ENCODE peak calls at places on chromosomes 7 and 10, in seven cellular contexts. O is GM10248, E is colonic mucosa, Q is ascending aorta, B is HL-60, R is lower lobe of right lung, M is suprapubic skin. V is an unnamed sample.

GRCh38 chr10:94567714-94568520 is 22.3 kb downstream of the HELLS start:
- DNase-seq in M (no peak), B (no peak), Q (no peak), R (no peak), E (no peak), O (no peak), V (no peak)

GRCh38 chr10:122033224-122033926 is 44.4 kb downstream of the TACC2 start:
- DNase-seq in M (no peak), E (peak), Q (no peak), R (peak), O (no peak), B (no peak), V (no peak)

GRCh38 chr10:1454428-1454827 is 282.9 kb downstream of the ADARB2 start:
- DNase-seq in E (no peak), B (no peak), M (no peak), Q (no peak), O (no peak), R (no peak), V (no peak)

GRCh38 chr7:122528879-122529481 is 169.9 kb downstream of the RNF133 start:
- DNase-seq in R (no peak), E (no peak), B (no peak), O (peak), M (no peak), Q (no peak), V (peak)

GRCh38 chr7:12257582-12257981 is 46.5 kb downstream of the TMEM106B start:
- DNase-seq in E (no peak), O (peak), B (peak), Q (no peak), M (no peak), R (no peak), V (peak)

GRCh38 chr10:13773043-13773442 is 186.3 kb downstream of the PRPF18 start:
- DNase-seq in B (no peak), E (no peak), Q (no peak), O (no peak), R (no peak), M (no peak), V (no peak)

GRCh38 chr7:113015038-113015645 is 71.5 kb downstream of the GPR85 start:
- DNase-seq in R (no peak), Q (no peak), E (no peak), B (no peak), O (no peak), M (no peak), V (no peak)

GRCh38 chr7:40199076-40199802 is 64.4 kb downstream of the SUGCT start:
- DNase-seq in B (no peak), E (no peak), M (no peak), O (no peak), Q (no peak), R (no peak), V (no peak)

GRCh38 chr10:120507651-120508050 is 50.6 kb downstream of the PLPP4 start:
- DNase-seq in R (no peak), E (no peak), O (no peak), M (no peak), Q (no peak), B (no peak), V (no peak)

GRCh38 chr10:63520463-63521388 is 475 bp upstream of the REEP3 start:
- DNase-seq in Q (peak), O (peak), E (peak), R (peak), M (peak), B (peak), V (peak)

GRCh38 chr10:79038841-79039201 is 29.9 kb upstream of the ZMIZ1 start:
- DNase-seq in M (peak), E (no peak), Q (peak), B (no peak), O (no peak), R (peak), V (no peak)

GRCh38 chr10:97888641-97889262 is 39.1 kb downstream of the GOLGA7B start:
- DNase-seq in E (no peak), Q (peak), R (peak), M (no peak), B (no peak), O (no peak), V (no peak)

GRCh38 chr10:81018898-81019890 is 481.5 kb downstream of the SH2D4B start:
- DNase-seq in E (no peak), R (no peak), B (peak), O (peak), Q (no peak), M (no peak), V (peak)

GRCh38 chr10:103080891-103081581 is 112.0 kb downstream of the NT5C2 start:
- DNase-seq in O (no peak), R (no peak), M (no peak), E (no peak), Q (no peak), B (no peak), V (no peak)

GRCh38 chr10:49257159-49257558 is 41.8 kb upstream of the C10orf71 start:
- DNase-seq in E (no peak), M (no peak), R (no peak), O (peak), B (no peak), Q (no peak), V (no peak)

GRCh38 chr7:138892808-138893207 is 88.4 kb downstream of the KIAA1549 start:
- DNase-seq in E (no peak), Q (no peak), O (no peak), R (no peak), B (no peak), M (no peak), V (no peak)

GRCh38 chr10:69963835-69964710 is 88.6 kb upstream of the MACROH2A2 start:
- DNase-seq in E (peak), Q (no peak), O (no peak), R (no peak), B (no peak), M (no peak), V (no peak)

GRCh38 chr10:43307306-43307705 is 40.4 kb upstream of the RASGEF1A start:
- DNase-seq in R (no peak), E (no peak), Q (no peak), B (no peak), O (peak), M (no peak), V (peak)

GRCh38 chr10:84298077-84298476 is 30.3 kb upstream of the CCSER2 start:
- DNase-seq in B (no peak), R (no peak), M (no peak), O (no peak), E (no peak), Q (no peak), V (no peak)

GRCh38 chr10:55631071-55631654 is 729.9 kb downstream of the ZWINT start:
- DNase-seq in O (peak), M (peak), R (peak), E (peak), B (no peak), Q (no peak), V (peak)

GRCh38 chr10:133565441-133566294 is at the start of gene SYCE1:
- DNase-seq in Q (no peak), O (no peak), M (no peak), E (no peak), R (no peak), B (no peak), V (no peak)

GRCh38 chr10:88582806-88583583 is at the start of gene RNLS:
- DNase-seq in M (peak), Q (peak), B (peak), E (peak), O (peak), R (peak), V (peak)

GRCh38 chr10:61951144-61951483 is 49.6 kb downstream of the ARID5B start:
- DNase-seq in Q (no peak), M (no peak), E (no peak), O (no peak), R (no peak), B (no peak), V (no peak)

GRCh38 chr10:86964061-86964846 is 4.0 kb upstream of the ADIRF start:
- DNase-seq in M (peak), E (no peak), R (no peak), Q (peak), O (no peak), B (no peak), V (no peak)

DNA sequence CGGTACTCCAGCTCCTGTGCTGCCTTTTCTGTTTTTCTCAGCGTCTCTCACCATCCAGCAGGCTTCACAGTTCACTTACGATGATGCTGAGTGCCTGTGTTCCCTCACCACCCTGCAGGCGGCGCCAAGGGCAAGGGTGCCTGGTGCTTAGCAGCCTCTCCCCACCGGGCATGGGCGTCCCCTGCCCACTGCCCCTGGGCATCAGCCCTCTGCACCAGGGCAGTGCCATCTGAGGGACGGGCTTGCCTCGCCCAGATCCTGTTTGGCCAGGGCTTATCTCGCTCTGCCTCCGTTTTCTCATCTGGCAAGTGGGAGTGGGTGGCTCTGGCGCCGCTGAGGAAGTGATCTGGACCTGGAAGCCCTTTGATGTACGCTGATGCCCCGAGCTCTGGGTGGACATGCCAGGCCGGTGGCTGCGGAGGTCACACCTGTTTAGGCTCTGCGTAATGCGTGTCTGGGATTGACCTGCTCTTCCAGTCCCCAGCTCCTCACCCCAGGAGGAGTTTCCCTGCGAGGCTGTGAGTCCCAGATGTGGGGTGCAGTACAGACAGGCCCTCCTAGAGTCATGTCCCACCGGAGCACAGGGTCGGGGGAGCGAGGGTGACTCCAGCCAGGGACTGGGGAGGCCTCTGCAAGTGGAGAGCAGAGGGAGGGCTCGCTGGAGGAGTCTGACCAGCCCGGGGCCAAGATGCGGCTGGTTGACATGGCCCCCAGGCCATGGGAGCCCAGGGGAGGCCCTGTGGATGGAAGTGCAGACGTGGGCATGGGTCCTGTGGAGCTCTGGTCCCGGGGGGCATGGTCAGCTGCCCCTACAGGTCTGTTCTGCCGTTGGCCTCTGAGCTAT is 11.8 kb downstream of the TTYH3 start:
- DNase-seq in O (no peak), B (no peak), M (no peak), R (no peak), E (no peak), Q (no peak), V (no peak)
- TF ChIP-seq CTCF in O (no peak), B (peak), M (no peak), R (peak), E (no peak), Q (no peak), V (peak)

GRCh38 chr10:44882146-44882720 is 28.9 kb upstream of the TMEM72 start:
- DNase-seq in E (no peak), R (no peak), O (no peak), M (no peak), B (no peak), Q (peak), V (no peak)

GRCh38 chr10:44881639-44882038 is 29.5 kb upstream of the TMEM72 start:
- DNase-seq in B (no peak), R (no peak), E (no peak), M (no peak), Q (peak), O (no peak), V (no peak)

GRCh38 chr10:44880090-44880715 is 30.9 kb upstream of the TMEM72 start:
- DNase-seq in O (no peak), R (no peak), B (no peak), E (no peak), M (no peak), Q (peak), V (no peak)

GRCh38 chr10:44879531-44879899 is 31.6 kb upstream of the TMEM72 start:
- DNase-seq in O (no peak), E (no peak), R (no peak), M (no peak), B (no peak), Q (no peak), V (no peak)

DNA sequence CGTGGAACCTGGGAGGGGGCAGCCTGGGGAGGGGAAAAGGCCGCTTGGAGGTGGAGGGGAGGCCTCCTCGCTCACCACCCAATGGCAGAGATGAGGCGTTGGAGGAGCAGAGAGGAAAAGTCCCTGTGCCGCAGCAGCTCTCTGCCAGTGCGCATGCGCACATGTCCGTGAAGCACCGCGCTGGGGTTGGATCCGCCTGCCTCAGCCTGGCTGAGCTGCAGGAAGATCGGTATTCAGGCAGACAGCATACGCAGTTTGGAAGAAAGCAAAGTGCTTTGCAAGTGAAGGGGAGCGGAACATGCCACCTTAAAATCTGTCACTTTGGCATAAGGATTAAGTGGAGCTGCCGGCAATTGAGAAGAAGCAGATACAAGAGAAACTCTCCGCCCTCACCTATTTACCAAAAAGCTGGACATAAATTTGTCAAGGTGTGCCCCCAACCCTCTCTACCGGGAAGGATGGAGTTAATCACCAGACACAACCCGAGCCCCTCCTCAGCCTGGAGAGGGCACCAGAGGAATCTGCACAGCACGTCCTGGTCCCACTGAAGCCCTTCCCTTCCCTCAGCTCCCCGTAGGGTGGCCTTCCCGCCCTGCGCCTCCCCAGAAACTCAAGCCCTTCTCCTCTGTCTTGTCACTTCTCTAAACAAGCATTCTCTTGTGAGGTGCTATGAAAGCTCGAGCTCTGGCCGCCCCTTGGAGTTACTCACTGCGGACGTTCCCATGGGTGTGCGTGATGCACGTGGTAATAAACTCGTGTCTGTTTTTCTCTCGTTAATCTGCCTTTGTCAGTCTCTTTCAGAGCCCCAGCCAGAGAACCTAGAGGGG is 32.2 kb upstream of the TMEM72 start:
- DNase-seq in R (peak), O (peak), B (peak), M (peak), E (peak), Q (peak), V (peak)
- TF ChIP-seq CTCF in R (no peak), O (peak), B (no peak), M (no peak), E (no peak), Q (no peak), V (no peak)

GRCh38 chr7:99461221-99461620 is 4.7 kb downstream of the ATP5MF start:
- DNase-seq in Q (no peak), R (no peak), E (no peak), B (no peak), M (no peak), O (no peak), V (no peak)
- TF ChIP-seq CTCF in Q (no peak), R (no peak), E (no peak), B (no peak), M (no peak), O (no peak), V (no peak)

GRCh38 chr7:101217388-101218235 is at the start of the genes PLOD3 and ZNHIT1:
- DNase-seq in Q (peak), R (peak), M (peak), B (peak), O (peak), E (peak), V (peak)
- TF ChIP-seq CTCF in Q (no peak), R (no peak), M (no peak), B (no peak), O (peak), E (no peak), V (no peak)

GRCh38 chr7:158829342-158830210 is at the start of gene ESYT2:
- DNase-seq in O (peak), R (peak), M (peak), Q (peak), B (peak), E (peak), V (peak)
- TF ChIP-seq CTCF in O (peak), R (no peak), M (no peak), Q (peak), B (no peak), E (no peak), V (peak)

DNA sequence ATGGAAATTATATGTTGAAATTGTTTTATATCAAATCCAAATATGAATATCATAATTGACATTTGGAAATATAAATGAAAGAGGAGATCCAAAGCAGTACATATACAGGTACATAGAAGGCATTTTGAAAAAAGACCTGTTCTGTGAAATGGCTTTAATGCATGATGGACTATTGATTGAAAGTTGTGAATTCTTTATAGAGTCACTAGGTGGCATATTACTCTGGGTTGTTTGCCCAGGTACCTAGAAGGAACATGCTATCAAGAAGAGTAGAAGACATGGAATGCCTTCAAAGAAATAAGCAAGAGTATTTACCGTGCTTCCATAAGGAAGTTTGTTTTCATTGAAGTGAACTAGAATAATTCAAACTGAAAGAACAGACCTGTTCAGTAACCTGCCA is 160.0 kb upstream of the ANK3 start:
- DNase-seq in M (no peak), R (no peak), O (no peak), B (no peak), E (no peak), Q (no peak), V (no peak)
- TF ChIP-seq CTCF in M (no peak), R (peak), O (no peak), B (no peak), E (no peak), Q (no peak), V (peak)

GRCh38 chr10:9311702-9312499 is 1257.4 kb downstream of the GATA3 start:
- DNase-seq in E (no peak), M (no peak), R (no peak), B (no peak), Q (no peak), O (no peak), V (no peak)
- TF ChIP-seq CTCF in E (no peak), M (no peak), R (peak), B (no peak), Q (no peak), O (peak), V (no peak)

V was measured in GM13977.